ENCODE peak calls at places on chromosome 13, in nine cellular contexts. B, Y, X, U, A, K, Q, H and E are unnamed samples.

GRCh38 chr13:36151591-36151990 is 20.4 kb upstream of the DCLK1 start:
- DNase-seq in H (no peak), A (no peak), B (no peak), Q (no peak), U (no peak), Y (no peak), K (no peak), X (no peak), E (no peak)

GRCh38 chr13:73598021-73598712 is 536.0 kb downstream of the KLF12 start:
- DNase-seq in Y (no peak), K (no peak), B (no peak), U (no peak), A (no peak), Q (peak; percentile 24), H (no peak), X (no peak), E (no peak)

GRCh38 chr13:75091707-75092106 is 390.3 kb downstream of the TBC1D4 start:
- DNase-seq in H (no peak), A (no peak), Q (no peak), B (no peak), U (no peak), X (no peak), Y (peak; percentile 4), K (no peak), E (no peak)

GRCh38 chr13:97542102-97542501 is 108.1 kb downstream of the RAP2A start:
- DNase-seq in H (no peak), U (no peak), X (no peak), K (no peak), Y (no peak), B (no peak), Q (no peak), A (no peak), E (no peak)

GRCh38 chr13:45092668-45093067 is 27.6 kb upstream of the GTF2F2 start:
- DNase-seq in Y (no peak), H (no peak), A (no peak), B (no peak), Q (no peak), U (no peak), K (no peak), X (peak; percentile 26), E (no peak)

GRCh38 chr13:109479991-109480696 is 306.2 kb downstream of the IRS2 start:
- DNase-seq in Y (no peak), X (no peak), K (no peak), A (no peak), Q (peak; percentile 26), H (no peak), U (no peak), B (no peak), E (no peak)

GRCh38 chr13:31168736-31169135 is 7.0 kb upstream of the HSPH1 start:
- DNase-seq in K (no peak), Y (no peak), X (no peak), H (no peak), U (no peak), A (no peak), Q (no peak), B (no peak), E (no peak)

GRCh38 chr13:42815686-42816085 is 34.3 kb downstream of the FAM216B start:
- DNase-seq in U (no peak), K (no peak), Q (no peak), H (no peak), Y (no peak), A (no peak), B (no peak), X (no peak), E (no peak)

GRCh38 chr13:102769679-102770078 is 3.9 kb downstream of the TEX30 start:
- DNase-seq in A (no peak), U (no peak), X (no peak), K (no peak), H (no peak), Y (no peak), B (no peak), Q (no peak), E (no peak)

GRCh38 chr13:78339927-78340326 is 263.4 kb downstream of the POU4F1 start:
- DNase-seq in B (no peak), H (no peak), X (no peak), K (no peak), Q (no peak), U (no peak), Y (no peak), A (peak; percentile 15), E (no peak)

GRCh38 chr13:39072842-39073241 is 34.6 kb downstream of the NHLRC3 start:
- DNase-seq in U (no peak), Q (no peak), X (no peak), A (no peak), Y (no peak), B (no peak), H (no peak), K (no peak), E (no peak)

GRCh38 chr13:53854321-53854720 is 825.7 kb downstream of the OLFM4 start:
- DNase-seq in A (no peak), Y (no peak), K (no peak), Q (no peak), B (no peak), X (no peak), H (no peak), U (no peak), E (no peak)

GRCh38 chr13:69199664-69200063 is 908.0 kb upstream of the ATXN8OS start:
- DNase-seq in B (no peak), H (no peak), U (no peak), Q (no peak), K (no peak), A (no peak), X (no peak), Y (no peak), E (no peak)

GRCh38 chr13:25692156-25692555 is 320.4 kb downstream of the ATP8A2 start:
- DNase-seq in Q (no peak), Y (no peak), X (no peak), U (no peak), B (no peak), A (no peak), H (no peak), K (no peak), E (no peak)

GRCh38 chr13:33057019-33057785 is 41.0 kb downstream of the KL start:
- DNase-seq in A (no peak), U (no peak), X (no peak), K (no peak), H (peak; percentile 16), Q (no peak), B (no peak), Y (peak; percentile 69), E (no peak)

GRCh38 chr13:106625578-106625977 is 57.6 kb upstream of the ARGLU1 start:
- DNase-seq in K (no peak), B (no peak), X (no peak), H (no peak), Y (no peak), Q (no peak), U (no peak), A (no peak), E (no peak)

GRCh38 chr13:30895773-30896172 is 10.3 kb upstream of the MEDAG start:
- DNase-seq in Q (peak; percentile 70), U (no peak), H (no peak), A (peak; percentile 52), X (no peak), Y (no peak), B (no peak), K (no peak), E (no peak)

GRCh38 chr13:31545616-31546015 is 193.7 kb upstream of the RXFP2 start:
- DNase-seq in A (no peak), B (no peak), K (no peak), Y (no peak), H (no peak), Q (no peak), X (no peak), U (no peak), E (no peak)